ENCODE peak calls at places on chromosome 11, in ten cellular contexts. One of them, this sample, is unnamed.

GRCh38 chr11:62732830-62733229 is 4.5 kb downstream of the TTC9C start:
- DNase-seq in PC-9: no peak
- DNase-seq in cardiac fibroblast: peak
- DNase-seq in COR-L47: peak
- DNase-seq in mammary epithelial cell: peak
- DNase-seq in T-helper 1 cell: no peak
- DNase-seq in activated gamma-delta T cell treated with anti-CD3 and anti-CD28 coated beads, Interleukin-2, amount 50 U/mL, for 16 hours: no peak
- DNase-seq in stimulated activated CD8-positive, alpha-beta memory T cell treated with anti-CD3 and anti-CD28 coated beads, Interleukin-15, amount 100 ng/mL, for 1 hour: no peak
- DNase-seq in hippocampal formation: peak
- DNase-seq in anterior cingulate cortex: no peak
- DNase-seq in this sample: no peak

GRCh38 chr11:114563077-114563476 is 3.4 kb upstream of the NXPE1 start:
- DNase-seq in stimulated activated CD8-positive, alpha-beta memory T cell treated with anti-CD3 and anti-CD28 coated beads, Interleukin-15, amount 100 ng/mL, for 1 hour: no peak
- DNase-seq in activated gamma-delta T cell treated with anti-CD3 and anti-CD28 coated beads, Interleukin-2, amount 50 U/mL, for 16 hours: no peak
- DNase-seq in anterior cingulate cortex: no peak
- DNase-seq in T-helper 1 cell: no peak
- DNase-seq in cardiac fibroblast: peak
- DNase-seq in COR-L47: no peak
- DNase-seq in hippocampal formation: no peak
- DNase-seq in mammary epithelial cell: peak
- DNase-seq in PC-9: no peak
- DNase-seq in this sample: no peak

GRCh38 chr11:30992513-30992849 is 377.1 kb downstream of the DCDC1 start:
- DNase-seq in anterior cingulate cortex: no peak
- DNase-seq in COR-L47: no peak
- DNase-seq in stimulated activated CD8-positive, alpha-beta memory T cell treated with anti-CD3 and anti-CD28 coated beads, Interleukin-15, amount 100 ng/mL, for 1 hour: no peak
- DNase-seq in activated gamma-delta T cell treated with anti-CD3 and anti-CD28 coated beads, Interleukin-2, amount 50 U/mL, for 16 hours: no peak
- DNase-seq in T-helper 1 cell: no peak
- DNase-seq in mammary epithelial cell: no peak
- DNase-seq in PC-9: no peak
- DNase-seq in cardiac fibroblast: no peak
- DNase-seq in hippocampal formation: no peak
- DNase-seq in this sample: no peak

GRCh38 chr11:14454861-14455632 is 44.6 kb downstream of the COPB1 start:
- DNase-seq in PC-9: peak
- DNase-seq in T-helper 1 cell: no peak
- DNase-seq in stimulated activated CD8-positive, alpha-beta memory T cell treated with anti-CD3 and anti-CD28 coated beads, Interleukin-15, amount 100 ng/mL, for 1 hour: no peak
- DNase-seq in COR-L47: no peak
- DNase-seq in anterior cingulate cortex: no peak
- DNase-seq in mammary epithelial cell: no peak
- DNase-seq in activated gamma-delta T cell treated with anti-CD3 and anti-CD28 coated beads, Interleukin-2, amount 50 U/mL, for 16 hours: no peak
- DNase-seq in cardiac fibroblast: peak
- DNase-seq in hippocampal formation: peak
- DNase-seq in this sample: no peak

GRCh38 chr11:122685041-122685440 is 29.5 kb downstream of the UBASH3B start:
- DNase-seq in T-helper 1 cell: no peak
- DNase-seq in stimulated activated CD8-positive, alpha-beta memory T cell treated with anti-CD3 and anti-CD28 coated beads, Interleukin-15, amount 100 ng/mL, for 1 hour: no peak
- DNase-seq in mammary epithelial cell: no peak
- DNase-seq in cardiac fibroblast: no peak
- DNase-seq in activated gamma-delta T cell treated with anti-CD3 and anti-CD28 coated beads, Interleukin-2, amount 50 U/mL, for 16 hours: no peak
- DNase-seq in COR-L47: no peak
- DNase-seq in anterior cingulate cortex: no peak
- DNase-seq in hippocampal formation: no peak
- DNase-seq in PC-9: no peak
- DNase-seq in this sample: no peak

GRCh38 chr11:62725686-62726085 is 1.6 kb downstream of the HNRNPUL2 start:
- DNase-seq in hippocampal formation: no peak
- DNase-seq in stimulated activated CD8-positive, alpha-beta memory T cell treated with anti-CD3 and anti-CD28 coated beads, Interleukin-15, amount 100 ng/mL, for 1 hour: no peak
- DNase-seq in cardiac fibroblast: no peak
- DNase-seq in anterior cingulate cortex: no peak
- DNase-seq in PC-9: no peak
- DNase-seq in mammary epithelial cell: peak
- DNase-seq in T-helper 1 cell: no peak
- DNase-seq in COR-L47: no peak
- DNase-seq in activated gamma-delta T cell treated with anti-CD3 and anti-CD28 coated beads, Interleukin-2, amount 50 U/mL, for 16 hours: no peak
- DNase-seq in this sample: no peak

GRCh38 chr11:13277719-13278619 is at the start of gene BMAL1:
- DNase-seq in T-helper 1 cell: peak
- DNase-seq in mammary epithelial cell: no peak
- DNase-seq in cardiac fibroblast: peak
- DNase-seq in anterior cingulate cortex: peak
- DNase-seq in hippocampal formation: no peak
- DNase-seq in activated gamma-delta T cell treated with anti-CD3 and anti-CD28 coated beads, Interleukin-2, amount 50 U/mL, for 16 hours: peak
- DNase-seq in COR-L47: no peak
- DNase-seq in stimulated activated CD8-positive, alpha-beta memory T cell treated with anti-CD3 and anti-CD28 coated beads, Interleukin-15, amount 100 ng/mL, for 1 hour: no peak
- DNase-seq in PC-9: no peak
- DNase-seq in this sample: peak

GRCh38 chr11:60924906-60925684 is 835 bp downstream of the TMEM132A start:
- DNase-seq in cardiac fibroblast: no peak
- DNase-seq in COR-L47: no peak
- DNase-seq in PC-9: no peak
- DNase-seq in T-helper 1 cell: no peak
- DNase-seq in anterior cingulate cortex: peak
- DNase-seq in hippocampal formation: no peak
- DNase-seq in stimulated activated CD8-positive, alpha-beta memory T cell treated with anti-CD3 and anti-CD28 coated beads, Interleukin-15, amount 100 ng/mL, for 1 hour: no peak
- DNase-seq in mammary epithelial cell: no peak
- DNase-seq in activated gamma-delta T cell treated with anti-CD3 and anti-CD28 coated beads, Interleukin-2, amount 50 U/mL, for 16 hours: no peak
- DNase-seq in this sample: no peak

GRCh38 chr11:1472180-1473005 is 14.2 kb downstream of the MOB2 start:
- DNase-seq in stimulated activated CD8-positive, alpha-beta memory T cell treated with anti-CD3 and anti-CD28 coated beads, Interleukin-15, amount 100 ng/mL, for 1 hour: no peak
- DNase-seq in hippocampal formation: no peak
- DNase-seq in cardiac fibroblast: no peak
- DNase-seq in anterior cingulate cortex: no peak
- DNase-seq in mammary epithelial cell: peak
- DNase-seq in COR-L47: no peak
- DNase-seq in PC-9: no peak
- DNase-seq in T-helper 1 cell: no peak
- DNase-seq in activated gamma-delta T cell treated with anti-CD3 and anti-CD28 coated beads, Interleukin-2, amount 50 U/mL, for 16 hours: no peak
- DNase-seq in this sample: no peak

GRCh38 chr11:46666516-46666915 is 33.9 kb downstream of the ARHGAP1 start:
- DNase-seq in activated gamma-delta T cell treated with anti-CD3 and anti-CD28 coated beads, Interleukin-2, amount 50 U/mL, for 16 hours: no peak
- DNase-seq in hippocampal formation: no peak
- DNase-seq in PC-9: no peak
- DNase-seq in mammary epithelial cell: no peak
- DNase-seq in stimulated activated CD8-positive, alpha-beta memory T cell treated with anti-CD3 and anti-CD28 coated beads, Interleukin-15, amount 100 ng/mL, for 1 hour: no peak
- DNase-seq in COR-L47: no peak
- DNase-seq in cardiac fibroblast: peak
- DNase-seq in anterior cingulate cortex: no peak
- DNase-seq in T-helper 1 cell: no peak
- DNase-seq in this sample: no peak

GRCh38 chr11:25593221-25593620 is 738.7 kb upstream of the ANO3 start:
- DNase-seq in stimulated activated CD8-positive, alpha-beta memory T cell treated with anti-CD3 and anti-CD28 coated beads, Interleukin-15, amount 100 ng/mL, for 1 hour: no peak
- DNase-seq in cardiac fibroblast: no peak
- DNase-seq in T-helper 1 cell: no peak
- DNase-seq in hippocampal formation: no peak
- DNase-seq in anterior cingulate cortex: no peak
- DNase-seq in PC-9: no peak
- DNase-seq in COR-L47: no peak
- DNase-seq in mammary epithelial cell: no peak
- DNase-seq in activated gamma-delta T cell treated with anti-CD3 and anti-CD28 coated beads, Interleukin-2, amount 50 U/mL, for 16 hours: no peak
- DNase-seq in this sample: no peak

GRCh38 chr11:1280116-1281035 is 29.1 kb downstream of the TOLLIP start:
- DNase-seq in mammary epithelial cell: no peak
- DNase-seq in activated gamma-delta T cell treated with anti-CD3 and anti-CD28 coated beads, Interleukin-2, amount 50 U/mL, for 16 hours: no peak
- DNase-seq in PC-9: no peak
- DNase-seq in T-helper 1 cell: no peak
- DNase-seq in stimulated activated CD8-positive, alpha-beta memory T cell treated with anti-CD3 and anti-CD28 coated beads, Interleukin-15, amount 100 ng/mL, for 1 hour: no peak
- DNase-seq in cardiac fibroblast: no peak
- DNase-seq in hippocampal formation: no peak
- DNase-seq in COR-L47: no peak
- DNase-seq in anterior cingulate cortex: no peak
- DNase-seq in this sample: no peak

GRCh38 chr11:108693852-108694251 is 29.0 kb downstream of the DDX10 start:
- DNase-seq in cardiac fibroblast: peak
- DNase-seq in T-helper 1 cell: no peak
- DNase-seq in activated gamma-delta T cell treated with anti-CD3 and anti-CD28 coated beads, Interleukin-2, amount 50 U/mL, for 16 hours: no peak
- DNase-seq in PC-9: no peak
- DNase-seq in COR-L47: no peak
- DNase-seq in stimulated activated CD8-positive, alpha-beta memory T cell treated with anti-CD3 and anti-CD28 coated beads, Interleukin-15, amount 100 ng/mL, for 1 hour: no peak
- DNase-seq in hippocampal formation: no peak
- DNase-seq in mammary epithelial cell: peak
- DNase-seq in anterior cingulate cortex: no peak
- DNase-seq in this sample: no peak

GRCh38 chr11:4647795-4648194 is 4.0 kb downstream of the OR51E1 start:
- DNase-seq in activated gamma-delta T cell treated with anti-CD3 and anti-CD28 coated beads, Interleukin-2, amount 50 U/mL, for 16 hours: no peak
- DNase-seq in PC-9: no peak
- DNase-seq in stimulated activated CD8-positive, alpha-beta memory T cell treated with anti-CD3 and anti-CD28 coated beads, Interleukin-15, amount 100 ng/mL, for 1 hour: no peak
- DNase-seq in mammary epithelial cell: no peak
- DNase-seq in cardiac fibroblast: no peak
- DNase-seq in anterior cingulate cortex: no peak
- DNase-seq in COR-L47: no peak
- DNase-seq in T-helper 1 cell: no peak
- DNase-seq in hippocampal formation: no peak
- DNase-seq in this sample: no peak

GRCh38 chr11:57779275-57779674 is 17.7 kb downstream of the CTNND1 start:
- DNase-seq in T-helper 1 cell: no peak
- DNase-seq in hippocampal formation: peak
- DNase-seq in activated gamma-delta T cell treated with anti-CD3 and anti-CD28 coated beads, Interleukin-2, amount 50 U/mL, for 16 hours: no peak
- DNase-seq in PC-9: peak
- DNase-seq in stimulated activated CD8-positive, alpha-beta memory T cell treated with anti-CD3 and anti-CD28 coated beads, Interleukin-15, amount 100 ng/mL, for 1 hour: no peak
- DNase-seq in anterior cingulate cortex: peak
- DNase-seq in COR-L47: no peak
- DNase-seq in cardiac fibroblast: peak
- DNase-seq in mammary epithelial cell: peak
- DNase-seq in this sample: no peak

GRCh38 chr11:62466444-62466843 is 47.6 kb downstream of the SCGB1A1 start:
- DNase-seq in hippocampal formation: no peak
- DNase-seq in COR-L47: no peak
- DNase-seq in cardiac fibroblast: no peak
- DNase-seq in stimulated activated CD8-positive, alpha-beta memory T cell treated with anti-CD3 and anti-CD28 coated beads, Interleukin-15, amount 100 ng/mL, for 1 hour: no peak
- DNase-seq in T-helper 1 cell: no peak
- DNase-seq in anterior cingulate cortex: no peak
- DNase-seq in PC-9: no peak
- DNase-seq in mammary epithelial cell: no peak
- DNase-seq in activated gamma-delta T cell treated with anti-CD3 and anti-CD28 coated beads, Interleukin-2, amount 50 U/mL, for 16 hours: no peak
- DNase-seq in this sample: no peak

This sample was measured in activated naive CD4-positive, alpha-beta T cell treated with Interleukin-2 at 50 U/mL for 16 hours.